ENCODE peak calls at places on chromosomes 12 and 14, in nine cellular contexts. T, F, N, Z, P, A, Q, X and K are unnamed samples.

GRCh38 chr12:59708059-59708458 is 112.2 kb downstream of the SLC16A7 start:
- DNase-seq in A (no peak), Z (peak), F (no peak), Q (peak), N (no peak), X (no peak), P (peak), T (no peak), K (no peak)

GRCh38 chr12:110279976-110280783 is 867 bp upstream of the ATP2A2 start:
- DNase-seq in Q (peak), X (peak), P (peak), F (peak), T (peak), A (peak), Z (peak), N (no peak), K (peak)

GRCh38 chr14:90612801-90613200 is 203.4 kb downstream of the TTC7B start:
- DNase-seq in Q (no peak), A (no peak), X (no peak), N (no peak), F (no peak), P (no peak), Z (no peak), T (no peak), K (no peak)

GRCh38 chr12:79710707-79711483 is 20.1 kb upstream of the PAWR start:
- DNase-seq in T (no peak), X (no peak), Z (no peak), P (no peak), A (no peak), F (no peak), N (no peak), Q (no peak), K (no peak)

GRCh38 chr14:74954947-74955228 is 509 bp downstream of the PGF start:
- DNase-seq in A (no peak), P (no peak), F (no peak), Z (no peak), N (no peak), X (no peak), T (peak), Q (no peak), K (no peak)

GRCh38 chr12:106586535-106586802 is 3.7 kb downstream of the RFX4 start:
- DNase-seq in X (no peak), P (no peak), T (peak), A (no peak), F (no peak), Z (no peak), N (no peak), Q (no peak), K (no peak)

GRCh38 chr14:70425349-70425748 is 8.5 kb upstream of the SYNJ2BP start:
- DNase-seq in F (no peak), Q (no peak), T (peak), N (no peak), Z (no peak), X (no peak), P (no peak), A (no peak), K (peak)

GRCh38 chr14:50417853-50418252 is 21.2 kb upstream of the CDKL1 start:
- DNase-seq in N (no peak), F (no peak), Q (peak), X (no peak), Z (no peak), P (peak), T (no peak), A (no peak), K (no peak)

GRCh38 chr14:95320076-95320895 is 578 bp upstream of the CLMN start:
- DNase-seq in T (no peak), A (no peak), Q (no peak), F (no peak), Z (no peak), P (no peak), N (no peak), X (no peak), K (peak)

GRCh38 chr14:33184587-33184986 is 245.9 kb downstream of the NPAS3 start:
- DNase-seq in T (peak), N (no peak), P (peak), Z (peak), F (no peak), Q (peak), A (no peak), X (peak), K (peak)

GRCh38 chr12:49031573-49032161 is 13.1 kb upstream of the PRKAG1 start:
- DNase-seq in Q (no peak), N (no peak), A (no peak), X (no peak), F (no peak), P (no peak), Z (no peak), T (no peak), K (no peak)

GRCh38 chr12:123937707-123938600 is 34.7 kb downstream of the CCDC92 start:
- DNase-seq in X (no peak), P (peak), N (no peak), Z (no peak), Q (no peak), A (peak), F (no peak), T (no peak), K (no peak)

GRCh38 chr12:106113042-106113441 is 25.7 kb downstream of the NUAK1 start:
- DNase-seq in N (no peak), A (peak), P (no peak), X (peak), Q (peak), T (no peak), Z (peak), F (no peak), K (no peak)

GRCh38 chr14:33954016-33954598 is 3.2 kb upstream of the EGLN3 start:
- DNase-seq in N (no peak), A (no peak), T (peak), F (no peak), P (no peak), Z (no peak), Q (no peak), X (no peak), K (peak)

GRCh38 chr14:28902930-28903329 is 136.3 kb downstream of the FOXG1 start:
- DNase-seq in F (no peak), T (peak), A (no peak), Q (no peak), N (no peak), Z (no peak), X (no peak), P (peak), K (no peak)

GRCh38 chr12:115437061-115437567 is 753.1 kb upstream of the TBX3 start:
- DNase-seq in T (peak), N (no peak), X (no peak), Q (no peak), A (no peak), F (no peak), Z (no peak), P (peak), K (peak)